ENCODE peak calls at places on chromosomes 3 and 15, in seven cellular contexts. One of them, this sample, is unnamed.

GRCh38 chr3:60080648-60081047 is 1030.8 kb upstream of the CFAP20DC start:
- DNase-seq in colonic mucosa: no peak
- DNase-seq in tibial nerve: no peak
- DNase-seq in IMR-90: no peak
- DNase-seq in fibroblast of lung: no peak
- DNase-seq in WERI-Rb-1: no peak
- DNase-seq in psoas muscle: no peak
- DNase-seq in this sample: no peak

GRCh38 chr3:33146791-33147445 is 33.1 kb downstream of the CRTAP start:
- DNase-seq in WERI-Rb-1: no peak
- DNase-seq in IMR-90: peak
- DNase-seq in psoas muscle: no peak
- DNase-seq in fibroblast of lung: peak
- DNase-seq in tibial nerve: no peak
- DNase-seq in colonic mucosa: no peak
- DNase-seq in this sample: no peak

GRCh38 chr3:156575661-156576450 is 20.9 kb upstream of the SSR3 start:
- DNase-seq in WERI-Rb-1: no peak
- DNase-seq in psoas muscle: no peak
- DNase-seq in fibroblast of lung: no peak
- DNase-seq in colonic mucosa: no peak
- DNase-seq in IMR-90: no peak
- DNase-seq in tibial nerve: no peak
- DNase-seq in this sample: no peak

GRCh38 chr3:144031938-144032337 is 60.3 kb downstream of the DIPK2A start:
- DNase-seq in WERI-Rb-1: no peak
- DNase-seq in fibroblast of lung: peak
- DNase-seq in psoas muscle: peak
- DNase-seq in IMR-90: no peak
- DNase-seq in colonic mucosa: no peak
- DNase-seq in tibial nerve: no peak
- DNase-seq in this sample: no peak

GRCh38 chr3:194003128-194004057 is 132.6 kb upstream of the HES1 start:
- DNase-seq in colonic mucosa: peak
- DNase-seq in fibroblast of lung: peak
- DNase-seq in tibial nerve: peak
- DNase-seq in psoas muscle: peak
- DNase-seq in IMR-90: peak
- DNase-seq in WERI-Rb-1: peak
- DNase-seq in this sample: peak

GRCh38 chr3:113111308-113111707 is 100.0 kb upstream of the BOC start:
- DNase-seq in colonic mucosa: no peak
- DNase-seq in WERI-Rb-1: no peak
- DNase-seq in fibroblast of lung: no peak
- DNase-seq in tibial nerve: no peak
- DNase-seq in psoas muscle: no peak
- DNase-seq in IMR-90: peak
- DNase-seq in this sample: no peak

GRCh38 chr15:50148362-50148963 is 29.4 kb upstream of the ATP8B4 start:
- DNase-seq in WERI-Rb-1: peak
- DNase-seq in psoas muscle: no peak
- DNase-seq in tibial nerve: no peak
- DNase-seq in colonic mucosa: peak
- DNase-seq in fibroblast of lung: peak
- DNase-seq in IMR-90: peak
- DNase-seq in this sample: no peak

GRCh38 chr3:100850721-100851120 is 141.4 kb downstream of the TFG start:
- DNase-seq in IMR-90: peak
- DNase-seq in fibroblast of lung: no peak
- DNase-seq in psoas muscle: no peak
- DNase-seq in WERI-Rb-1: no peak
- DNase-seq in tibial nerve: no peak
- DNase-seq in colonic mucosa: no peak
- DNase-seq in this sample: no peak

GRCh38 chr3:194404365-194405140 is 5.5 kb upstream of the GP5 start:
- DNase-seq in tibial nerve: peak
- DNase-seq in psoas muscle: no peak
- DNase-seq in colonic mucosa: peak
- DNase-seq in fibroblast of lung: peak
- DNase-seq in IMR-90: peak
- DNase-seq in WERI-Rb-1: no peak
- DNase-seq in this sample: peak

GRCh38 chr3:146465713-146466465 is 3.5 kb downstream of the PLSCR2 start:
- DNase-seq in IMR-90: peak
- DNase-seq in fibroblast of lung: no peak
- DNase-seq in colonic mucosa: no peak
- DNase-seq in WERI-Rb-1: no peak
- DNase-seq in psoas muscle: no peak
- DNase-seq in tibial nerve: no peak
- DNase-seq in this sample: no peak

GRCh38 chr15:45087513-45087912 is 26.5 kb downstream of the DUOX2 start:
- DNase-seq in colonic mucosa: no peak
- DNase-seq in fibroblast of lung: no peak
- DNase-seq in IMR-90: no peak
- DNase-seq in WERI-Rb-1: no peak
- DNase-seq in psoas muscle: no peak
- DNase-seq in tibial nerve: no peak
- DNase-seq in this sample: no peak

GRCh38 chr3:32952369-32953067 is 1.1 kb downstream of the CCR4 start:
- DNase-seq in tibial nerve: no peak
- DNase-seq in fibroblast of lung: no peak
- DNase-seq in WERI-Rb-1: no peak
- DNase-seq in psoas muscle: no peak
- DNase-seq in colonic mucosa: no peak
- DNase-seq in IMR-90: no peak
- DNase-seq in this sample: no peak

GRCh38 chr15:91660174-91660649 is 193.3 kb upstream of the SLCO3A1 start:
- DNase-seq in IMR-90: no peak
- DNase-seq in psoas muscle: no peak
- DNase-seq in fibroblast of lung: no peak
- DNase-seq in colonic mucosa: no peak
- DNase-seq in tibial nerve: no peak
- DNase-seq in WERI-Rb-1: no peak
- DNase-seq in this sample: no peak

GRCh38 chr3:100269410-100270217 is 8.8 kb downstream of the TBC1D23 start:
- DNase-seq in tibial nerve: no peak
- DNase-seq in colonic mucosa: no peak
- DNase-seq in psoas muscle: no peak
- DNase-seq in fibroblast of lung: peak
- DNase-seq in IMR-90: peak
- DNase-seq in WERI-Rb-1: peak
- DNase-seq in this sample: no peak

GRCh38 chr3:160641675-160642330 is 35.2 kb upstream of the ARL14 start:
- DNase-seq in IMR-90: peak
- DNase-seq in tibial nerve: no peak
- DNase-seq in WERI-Rb-1: no peak
- DNase-seq in fibroblast of lung: peak
- DNase-seq in psoas muscle: no peak
- DNase-seq in colonic mucosa: no peak
- DNase-seq in this sample: no peak

GRCh38 chr3:159804726-159805410 is 183.8 kb upstream of the IL12A start:
- DNase-seq in IMR-90: peak
- DNase-seq in psoas muscle: peak
- DNase-seq in fibroblast of lung: peak
- DNase-seq in colonic mucosa: peak
- DNase-seq in WERI-Rb-1: peak
- DNase-seq in tibial nerve: peak
- DNase-seq in this sample: no peak

GRCh38 chr15:46556559-46556958 is 921.7 kb downstream of the SQOR start:
- DNase-seq in IMR-90: no peak
- DNase-seq in colonic mucosa: no peak
- DNase-seq in WERI-Rb-1: no peak
- DNase-seq in tibial nerve: no peak
- DNase-seq in psoas muscle: no peak
- DNase-seq in fibroblast of lung: no peak
- DNase-seq in this sample: no peak

GRCh38 chr3:129625071-129625874 is 18.8 kb upstream of the PLXND1 start:
- DNase-seq in psoas muscle: peak
- DNase-seq in tibial nerve: no peak
- DNase-seq in WERI-Rb-1: peak
- DNase-seq in fibroblast of lung: no peak
- DNase-seq in colonic mucosa: peak
- DNase-seq in IMR-90: no peak
- DNase-seq in this sample: no peak

GRCh38 chr3:42067324-42067723 is 23.8 kb upstream of the TRAK1 start:
- DNase-seq in IMR-90: peak
- DNase-seq in psoas muscle: no peak
- DNase-seq in fibroblast of lung: peak
- DNase-seq in WERI-Rb-1: no peak
- DNase-seq in colonic mucosa: no peak
- DNase-seq in tibial nerve: no peak
- DNase-seq in this sample: no peak

GRCh38 chr15:34855397-34855796 is 60.0 kb upstream of the ACTC1 start:
- DNase-seq in IMR-90: peak
- DNase-seq in tibial nerve: no peak
- DNase-seq in colonic mucosa: no peak
- DNase-seq in WERI-Rb-1: no peak
- DNase-seq in psoas muscle: no peak
- DNase-seq in fibroblast of lung: peak
- DNase-seq in this sample: no peak

GRCh38 chr3:43291546-43291945 is 5.2 kb downstream of the SNRK start:
- DNase-seq in WERI-Rb-1: no peak
- DNase-seq in fibroblast of lung: no peak
- DNase-seq in tibial nerve: no peak
- DNase-seq in colonic mucosa: no peak
- DNase-seq in IMR-90: no peak
- DNase-seq in psoas muscle: no peak
- DNase-seq in this sample: no peak

GRCh38 chr3:13727890-13728289 is 152.0 kb downstream of the WNT7A start:
- DNase-seq in psoas muscle: no peak
- DNase-seq in fibroblast of lung: no peak
- DNase-seq in IMR-90: no peak
- DNase-seq in colonic mucosa: peak
- DNase-seq in WERI-Rb-1: no peak
- DNase-seq in tibial nerve: no peak
- DNase-seq in this sample: no peak

GRCh38 chr3:71245971-71246860 is 337.3 kb downstream of the FOXP1 start:
- DNase-seq in IMR-90: no peak
- DNase-seq in colonic mucosa: no peak
- DNase-seq in tibial nerve: no peak
- DNase-seq in psoas muscle: no peak
- DNase-seq in fibroblast of lung: no peak
- DNase-seq in WERI-Rb-1: no peak
- DNase-seq in this sample: no peak
- H3K27ac ChIP-seq in IMR-90: peak
- H3K27ac ChIP-seq in colonic mucosa: no peak
- H3K27ac ChIP-seq in tibial nerve: no peak
- H3K27ac ChIP-seq in psoas muscle: no peak
- H3K27ac ChIP-seq in fibroblast of lung: no peak
- H3K27ac ChIP-seq in WERI-Rb-1: no peak
- H3K27ac ChIP-seq in this sample: no peak

GRCh38 chr3:94106268-94106667 is 43.4 kb downstream of the NSUN3 start:
- DNase-seq in tibial nerve: no peak
- DNase-seq in IMR-90: no peak
- DNase-seq in colonic mucosa: no peak
- DNase-seq in WERI-Rb-1: no peak
- DNase-seq in psoas muscle: no peak
- DNase-seq in fibroblast of lung: no peak
- DNase-seq in this sample: no peak

GRCh38 chr3:94099311-94099710 is 36.5 kb downstream of the NSUN3 start:
- DNase-seq in fibroblast of lung: no peak
- DNase-seq in psoas muscle: no peak
- DNase-seq in tibial nerve: no peak
- DNase-seq in WERI-Rb-1: no peak
- DNase-seq in IMR-90: no peak
- DNase-seq in colonic mucosa: no peak
- DNase-seq in this sample: no peak

GRCh38 chr3:94098487-94098886 is 35.6 kb downstream of the NSUN3 start:
- DNase-seq in tibial nerve: no peak
- DNase-seq in colonic mucosa: no peak
- DNase-seq in WERI-Rb-1: no peak
- DNase-seq in psoas muscle: no peak
- DNase-seq in IMR-90: peak
- DNase-seq in fibroblast of lung: no peak
- DNase-seq in this sample: no peak

GRCh38 chr3:94101860-94102259 is 39.0 kb downstream of the NSUN3 start:
- DNase-seq in psoas muscle: no peak
- DNase-seq in IMR-90: peak
- DNase-seq in fibroblast of lung: peak
- DNase-seq in WERI-Rb-1: no peak
- DNase-seq in colonic mucosa: no peak
- DNase-seq in tibial nerve: no peak
- DNase-seq in this sample: no peak
- TF ChIP-seq CTCF in psoas muscle: no peak
- TF ChIP-seq CTCF in IMR-90: peak
- TF ChIP-seq CTCF in fibroblast of lung: peak
- TF ChIP-seq CTCF in WERI-Rb-1: no peak
- TF ChIP-seq CTCF in colonic mucosa: no peak
- TF ChIP-seq CTCF in tibial nerve: no peak
- TF ChIP-seq CTCF in this sample: no peak

GRCh38 chr15:64865998-64866520 is 24.3 kb downstream of the PLEKHO2 start:
- DNase-seq in IMR-90: peak
- DNase-seq in psoas muscle: no peak
- DNase-seq in tibial nerve: no peak
- DNase-seq in fibroblast of lung: peak
- DNase-seq in WERI-Rb-1: no peak
- DNase-seq in colonic mucosa: no peak
- DNase-seq in this sample: no peak
- H3K27ac ChIP-seq in IMR-90: peak
- H3K27ac ChIP-seq in psoas muscle: no peak
- H3K27ac ChIP-seq in tibial nerve: peak
- H3K27ac ChIP-seq in fibroblast of lung: peak
- H3K27ac ChIP-seq in WERI-Rb-1: no peak
- H3K27ac ChIP-seq in colonic mucosa: peak
- H3K27ac ChIP-seq in this sample: peak

DNA sequence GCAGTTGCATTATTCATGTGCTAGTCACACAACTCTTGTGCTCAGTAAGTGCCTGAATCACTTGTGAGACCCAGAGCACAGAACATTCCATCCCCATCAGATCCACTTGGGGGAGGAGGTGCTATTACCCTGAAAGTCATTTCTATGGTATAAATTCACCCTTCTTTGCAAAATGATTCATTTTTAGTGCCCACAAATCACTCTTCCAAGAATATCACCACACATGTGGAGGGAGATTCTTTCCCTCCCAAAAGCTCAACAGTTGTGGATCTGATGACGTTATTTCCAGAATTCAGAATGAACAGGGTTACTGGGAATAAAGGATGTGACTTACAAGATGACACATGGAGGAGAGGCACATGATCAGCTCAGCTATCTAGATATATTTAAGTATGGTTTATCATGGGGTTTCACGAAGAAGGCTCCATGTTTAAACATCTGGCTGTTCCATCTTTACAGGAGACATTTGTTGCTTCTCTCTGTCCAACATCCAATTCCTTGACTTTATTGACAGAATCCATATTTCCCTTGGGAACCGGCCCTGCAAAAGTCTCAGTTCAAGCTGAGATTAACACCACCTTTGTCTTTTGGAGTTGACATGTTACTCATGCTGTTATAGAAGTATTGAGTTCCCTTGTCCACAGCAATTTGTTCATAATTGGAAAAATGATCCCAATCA is 214.2 kb upstream of the PROK2 start:
- DNase-seq in fibroblast of lung: peak
- DNase-seq in tibial nerve: no peak
- DNase-seq in IMR-90: peak
- DNase-seq in WERI-Rb-1: no peak
- DNase-seq in psoas muscle: no peak
- DNase-seq in colonic mucosa: no peak
- DNase-seq in this sample: no peak
- TF ChIP-seq CTCF in fibroblast of lung: no peak
- TF ChIP-seq CTCF in tibial nerve: no peak
- TF ChIP-seq CTCF in IMR-90: no peak
- TF ChIP-seq CTCF in WERI-Rb-1: no peak
- TF ChIP-seq CTCF in psoas muscle: no peak
- TF ChIP-seq CTCF in colonic mucosa: no peak
- TF ChIP-seq CTCF in this sample: no peak

This sample was measured in Peyer's patch.